ENCODE peak calls at places on chromosomes 5 and 9, in seven cellular contexts. W, C, L, G, T, Z and I are unnamed samples.

GRCh38 chr9:93254061-93254481 is 70.1 kb downstream of the WNK2 start:
- DNase-seq in T (peak; percentile 19), C (no peak), G (no peak), W (no peak), Z (no peak), L (no peak), I (no peak)

GRCh38 chr9:35909274-35909673 is at the start of gene SPAAR:
- DNase-seq in C (no peak), W (no peak), L (no peak), G (no peak), T (no peak), Z (no peak), I (no peak)

GRCh38 chr5:143019614-143020515 is 249.7 kb downstream of the ARHGAP26 start:
- DNase-seq in T (no peak), G (peak; percentile 96), W (no peak), C (no peak), Z (peak; percentile 59), L (no peak), I (peak; percentile 70)

GRCh38 chr9:35906923-35907699 is 1.1 kb downstream of the HRCT1 start:
- DNase-seq in T (peak; percentile 84), L (peak; percentile 57), W (no peak), Z (no peak), G (no peak), C (no peak), I (no peak)

GRCh38 chr9:137269231-137269772 is 8.2 kb upstream of the TOR4A start:
- DNase-seq in W (no peak), Z (no peak), C (no peak), T (peak; percentile 76), L (peak; percentile 20), G (peak; percentile 70), I (peak; percentile 74)

GRCh38 chr5:68711311-68712200 is 382.3 kb upstream of the SLC30A5 start:
- DNase-seq in T (no peak), G (peak; percentile 78), C (no peak), L (no peak), Z (no peak), W (no peak), I (peak; percentile 63)

GRCh38 chr5:142611154-142611553 is 74.7 kb downstream of the FGF1 start:
- DNase-seq in L (peak; percentile 76), Z (peak; percentile 87), C (peak; percentile 85), T (peak; percentile 56), G (peak; percentile 68), W (peak; percentile 53), I (peak; percentile 60)

GRCh38 chr5:178590141-178590923 is at the start of gene COL23A1:
- DNase-seq in C (peak; percentile 70), Z (peak; percentile 65), W (peak; percentile 53), L (peak; percentile 46), T (peak; percentile 68), G (peak; percentile 3), I (peak; percentile 74)

GRCh38 chr5:74949976-74950375 is 83.8 kb upstream of the FAM169A start:
- DNase-seq in Z (no peak), L (no peak), W (no peak), T (no peak), C (no peak), G (no peak), I (no peak)

GRCh38 chr9:69073103-69073502 is 37.6 kb downstream of the FXN start:
- DNase-seq in T (no peak), Z (no peak), C (no peak), L (no peak), W (no peak), G (no peak), I (no peak)

GRCh38 chr9:38339087-38339486 is 53.4 kb upstream of the ALDH1B1 start:
- DNase-seq in G (peak; percentile 65), W (no peak), Z (no peak), L (peak; percentile 19), T (no peak), C (no peak), I (no peak)

GRCh38 chr9:122819791-122820489 is 8.4 kb downstream of the PDCL start:
- DNase-seq in T (no peak), Z (no peak), L (peak; percentile 67), C (no peak), W (no peak), G (no peak), I (no peak)

GRCh38 chr5:145680169-145680568 is 155.0 kb downstream of the PRELID2 start:
- DNase-seq in G (no peak), L (no peak), T (no peak), Z (no peak), W (no peak), C (peak; percentile 44), I (no peak)

GRCh38 chr9:76292658-76293057 is 101.6 kb downstream of the RFK start:
- DNase-seq in G (no peak), C (no peak), Z (no peak), W (no peak), T (no peak), L (no peak), I (no peak)

GRCh38 chr5:81212211-81212687 is 20.9 kb upstream of the CKMT2 start:
- DNase-seq in G (peak; percentile 77), L (no peak), W (no peak), T (peak; percentile 52), Z (peak; percentile 35), C (no peak), I (peak; percentile 41)

GRCh38 chr9:18437315-18438200 is 36.4 kb upstream of the ADAMTSL1 start:
- DNase-seq in T (no peak), G (no peak), C (no peak), L (peak; percentile 49), W (no peak), Z (no peak), I (no peak)

GRCh38 chr9:115969096-115969495 is 184.5 kb upstream of the PAPPA start:
- DNase-seq in G (no peak), C (no peak), W (no peak), Z (no peak), L (no peak), T (no peak), I (no peak)

GRCh38 chr9:18564018-18564880 is 90.3 kb downstream of the ADAMTSL1 start:
- DNase-seq in C (no peak), T (no peak), L (no peak), W (no peak), G (no peak), Z (no peak), I (no peak)

GRCh38 chr5:429453-430188 is 13.4 kb upstream of the EXOC3 start:
- DNase-seq in T (no peak), C (no peak), Z (no peak), L (peak; percentile 38), G (no peak), W (no peak), I (peak; percentile 16)

GRCh38 chr5:151126199-151126645 is 31.4 kb downstream of the ANXA6 start:
- DNase-seq in L (peak; percentile 39), Z (peak; percentile 79), W (peak; percentile 66), C (peak; percentile 77), T (peak; percentile 79), G (peak; percentile 90), I (peak; percentile 63)

GRCh38 chr5:103132684-103133083 is 12.6 kb downstream of the PPIP5K2 start:
- DNase-seq in T (no peak), W (no peak), L (no peak), C (no peak), G (no peak), Z (no peak), I (no peak)

GRCh38 chr9:97398999-97399758 is 12.7 kb upstream of the TDRD7 start:
- DNase-seq in T (peak; percentile 76), G (peak; percentile 88), Z (peak; percentile 80), W (peak; percentile 68), C (peak; percentile 83), L (peak; percentile 47), I (peak; percentile 76)

GRCh38 chr9:78239506-78239905 is 3.6 kb downstream of the CEP78 start:
- DNase-seq in T (no peak), L (no peak), C (peak; percentile 23), G (no peak), Z (no peak), W (no peak), I (no peak)
- TF ChIP-seq CTCF in T (no peak), L (peak; percentile 53), C (no peak), G (no peak), Z (no peak), W (no peak), I (no peak)

GRCh38 chr9:33722359-33722675 is 73.0 kb upstream of the PRSS3 start:
- DNase-seq in C (no peak), T (no peak), Z (no peak), G (no peak), W (no peak), L (no peak), I (no peak)

GRCh38 chr9:33721674-33722358 is 73.5 kb upstream of the PRSS3 start:
- DNase-seq in W (peak; percentile 94), L (peak; percentile 49), Z (peak; percentile 91), C (peak; percentile 92), T (peak; percentile 81), G (peak; percentile 86), I (peak; percentile 75)

GRCh38 chr9:33714989-33715388 is 80.4 kb upstream of the PRSS3 start:
- DNase-seq in W (no peak), G (no peak), L (no peak), Z (no peak), C (no peak), T (no peak), I (no peak)

GRCh38 chr9:33718987-33719386 is 76.4 kb upstream of the PRSS3 start:
- DNase-seq in G (no peak), T (peak; percentile 63), W (no peak), Z (no peak), L (peak; percentile 46), C (no peak), I (no peak)

GRCh38 chr9:33719581-33720374 is 75.6 kb upstream of the PRSS3 start:
- DNase-seq in L (no peak), W (peak; percentile 56), G (peak; percentile 56), C (peak; percentile 79), T (no peak), Z (peak; percentile 54), I (peak; percentile 31)
- TF ChIP-seq CTCF in L (peak; percentile 76), W (peak; percentile 37), G (peak; percentile 67), C (peak; percentile 82), T (peak; percentile 49), Z (peak; percentile 41), I (peak; percentile 48)

GRCh38 chr5:65037845-65038815 is 269.4 kb downstream of the CWC27 start:
- DNase-seq in Z (no peak), G (no peak), W (peak; percentile 33), T (no peak), C (peak; percentile 71), L (no peak), I (no peak)
- TF ChIP-seq CTCF in Z (peak; percentile 16), G (peak; percentile 26), W (no peak), T (peak; percentile 26), C (peak; percentile 56), L (peak; percentile 62), I (no peak)

GRCh38 chr5:78809444-78809843 is 160.9 kb upstream of the LHFPL2 start:
- DNase-seq in C (no peak), T (no peak), Z (no peak), G (no peak), W (no peak), L (no peak), I (no peak)

GRCh38 chr5:78808380-78808779 is 159.8 kb upstream of the LHFPL2 start:
- DNase-seq in C (no peak), Z (no peak), G (no peak), W (no peak), L (peak; percentile 12), T (no peak), I (no peak)

GRCh38 chr5:78810098-78810497 is 161.5 kb upstream of the LHFPL2 start:
- DNase-seq in W (no peak), L (no peak), T (no peak), G (no peak), Z (no peak), C (no peak), I (no peak)

GRCh38 chr5:78806544-78806943 is 158.0 kb upstream of the LHFPL2 start:
- DNase-seq in T (no peak), G (no peak), C (no peak), L (peak; percentile 93), Z (no peak), W (no peak), I (no peak)

GRCh38 chr5:78808818-78809217 is 160.2 kb upstream of the LHFPL2 start:
- DNase-seq in W (no peak), L (no peak), Z (no peak), C (no peak), T (no peak), G (no peak), I (no peak)
- TF ChIP-seq CTCF in W (no peak), L (no peak), Z (no peak), C (no peak), T (no peak), G (no peak), I (no peak)